ENCODE peak calls at places on chromosomes 11 and 22, in seven cellular contexts. P is ecto neural progenitor cell; N is posterior cingulate gyrus; O is naive thymus-derived CD4-positive, alpha-beta T cell; Y is GM19239; U is Right ventricle myocardium superior; F is fibroblast of mammary gland. Z is an unnamed sample.

GRCh38 chr11:118917488-118918127 is 8.1 kb downstream of the BCL9L start:
- DNase-seq in P (no peak), N (no peak), O (no peak), Y (no peak), U (peak; percentile 78), F (peak; percentile 96), Z (peak; percentile 94)

GRCh38 chr22:29032584-29032983 is 29.0 kb downstream of the C22orf31 start:
- DNase-seq in P (no peak), N (no peak), O (no peak), Y (no peak), U (no peak), F (peak; percentile 14), Z (no peak)

GRCh38 chr11:14124345-14124744 is 161.8 kb downstream of the SPON1 start:
- DNase-seq in P (no peak), N (no peak), O (no peak), Y (no peak), U (no peak), F (peak; percentile 31), Z (no peak)

GRCh38 chr22:43849731-43850130 is 12.6 kb downstream of the SULT4A1 start:
- DNase-seq in P (no peak), N (peak; percentile 80), O (no peak), Y (no peak), U (no peak), F (no peak), Z (no peak)

GRCh38 chr11:12802418-12803085 is 128.3 kb downstream of the TEAD1 start:
- DNase-seq in P (no peak), N (peak; percentile 85), O (no peak), Y (no peak), U (peak; percentile 60), F (peak; percentile 58), Z (peak; percentile 92)

GRCh38 chr22:24024354-24024753 is 13.2 kb downstream of the CABIN1 start:
- DNase-seq in P (no peak), N (no peak), O (no peak), Y (no peak), U (no peak), F (no peak), Z (no peak)

GRCh38 chr11:66294626-66295620 is 3.2 kb downstream of the TMEM151A start:
- DNase-seq in P (no peak), N (no peak), O (no peak), Y (no peak), U (no peak), F (no peak), Z (no peak)

GRCh38 chr11:71908218-71908617 is 20.2 kb downstream of the XNDC1N start:
- DNase-seq in P (no peak), N (no peak), O (no peak), Y (no peak), U (no peak), F (no peak), Z (no peak)

GRCh38 chr22:46072030-46072881 is 78.1 kb upstream of the PPARA start:
- DNase-seq in P (no peak), N (peak; percentile 84), O (peak; percentile 21), Y (peak; percentile 71), U (peak; percentile 83), F (peak; percentile 42), Z (peak; percentile 77)

GRCh38 chr11:126392638-126393023 is 37.1 kb downstream of the ST3GAL4 start:
- DNase-seq in P (no peak), N (peak; percentile 71), O (no peak), Y (no peak), U (no peak), F (no peak), Z (no peak)

GRCh38 chr11:48354013-48354412 is 12.3 kb downstream of the OR4C5 start:
- DNase-seq in P (no peak), N (no peak), O (no peak), Y (no peak), U (no peak), F (no peak), Z (no peak)

GRCh38 chr22:23856721-23857605 is 712 bp upstream of the SLC2A11 start:
- DNase-seq in P (peak; percentile 83), N (no peak), O (no peak), Y (peak; percentile 74), U (peak; percentile 61), F (peak; percentile 29), Z (peak; percentile 45)

GRCh38 chr22:46373166-46373565 is 37.7 kb downstream of the TRMU start:
- DNase-seq in P (no peak), N (no peak), O (no peak), Y (no peak), U (no peak), F (no peak), Z (no peak)

GRCh38 chr11:66243816-66244215 is 24.6 kb upstream of the RAB1B start:
- DNase-seq in P (no peak), N (no peak), O (no peak), Y (no peak), U (no peak), F (no peak), Z (no peak)

GRCh38 chr11:65932558-65932919 is 12.7 kb upstream of the TSGA10IP start:
- DNase-seq in P (peak; percentile 56), N (peak; percentile 18), O (no peak), Y (no peak), U (no peak), F (no peak), Z (peak; percentile 18)

GRCh38 chr11:126748097-126748756 is 252.3 kb downstream of the KIRREL3 start:
- DNase-seq in P (no peak), N (no peak), O (no peak), Y (no peak), U (no peak), F (no peak), Z (no peak)

GRCh38 chr22:19826619-19826950 is 28.1 kb downstream of the GNB1L start:
- DNase-seq in P (no peak), N (no peak), O (no peak), Y (no peak), U (no peak), F (no peak), Z (no peak)

GRCh38 chr22:42788021-42788420 is 67.4 kb upstream of the A4GALT start:
- DNase-seq in P (no peak), N (peak; percentile 55), O (no peak), Y (no peak), U (no peak), F (no peak), Z (no peak)

GRCh38 chr22:44325718-44326548 is 13.2 kb upstream of the SHISAL1 start:
- DNase-seq in P (no peak), N (no peak), O (no peak), Y (no peak), U (no peak), F (peak; percentile 35), Z (peak; percentile 51)

GRCh38 chr22:30667092-30667485 is 586 bp downstream of the DUSP18 start:
- DNase-seq in P (no peak), N (no peak), O (peak; percentile 7), Y (no peak), U (no peak), F (no peak), Z (peak; percentile 6)

GRCh38 chr22:27068121-27068520 is 410.7 kb downstream of the MIAT start:
- DNase-seq in P (no peak), N (no peak), O (no peak), Y (no peak), U (no peak), F (no peak), Z (no peak)

GRCh38 chr11:2783536-2784082 is 83.8 kb upstream of the KCNQ1OT1 start:
- DNase-seq in P (no peak), N (no peak), O (no peak), Y (no peak), U (no peak), F (peak; percentile 24), Z (no peak)

GRCh38 chr11:61888043-61888442 is 3.3 kb downstream of the FADS3 start:
- DNase-seq in P (no peak), N (no peak), O (no peak), Y (no peak), U (peak; percentile 93), F (peak; percentile 87), Z (peak; percentile 88)

GRCh38 chr22:45577746-45578523 is 75.3 kb downstream of the FBLN1 start:
- DNase-seq in P (peak; percentile 90), N (peak; percentile 96), O (peak; percentile 59), Y (peak; percentile 81), U (peak; percentile 89), F (peak; percentile 84), Z (peak; percentile 73)

GRCh38 chr11:93080146-93080759 is 110.8 kb downstream of the MTNR1B start:
- DNase-seq in P (peak; percentile 61), N (peak; percentile 62), O (no peak), Y (no peak), U (no peak), F (no peak), Z (no peak)

GRCh38 chr22:40855960-40856512 is 403 bp downstream of the ST13 start:
- DNase-seq in P (peak; percentile 78), N (peak; percentile 83), O (no peak), Y (no peak), U (no peak), F (peak; percentile 24), Z (peak; percentile 51)

GRCh38 chr11:32874144-32874543 is 18.5 kb upstream of the QSER1 start:
- DNase-seq in P (no peak), N (no peak), O (no peak), Y (no peak), U (no peak), F (no peak), Z (no peak)

GRCh38 chr11:103609117-103610066 is 427.0 kb upstream of the DDI1 start:
- DNase-seq in P (no peak), N (no peak), O (no peak), Y (no peak), U (no peak), F (peak; percentile 97), Z (peak; percentile 96)

GRCh38 chr22:20026204-20026908 is 5.4 kb downstream of the TANGO2 start:
- DNase-seq in P (no peak), N (peak; percentile 76), O (no peak), Y (no peak), U (peak; percentile 2), F (no peak), Z (no peak)

GRCh38 chr22:26330971-26331625 is 98.0 kb upstream of the ASPHD2 start:
- DNase-seq in P (peak; percentile 74), N (no peak), O (peak; percentile 56), Y (peak; percentile 73), U (no peak), F (peak; percentile 46), Z (peak; percentile 33)

GRCh38 chr22:39348909-39349505 is 784 bp upstream of the SYNGR1 start:
- DNase-seq in P (no peak), N (peak; percentile 90), O (no peak), Y (no peak), U (no peak), F (no peak), Z (no peak)

GRCh38 chr11:45650166-45651095 is 15.0 kb downstream of the CHST1 start:
- DNase-seq in P (peak; percentile 41), N (peak; percentile 80), O (no peak), Y (no peak), U (no peak), F (no peak), Z (no peak)

GRCh38 chr11:62804310-62805043 is 763 bp downstream of the NXF1 start:
- DNase-seq in P (no peak), N (no peak), O (peak; percentile 8), Y (no peak), U (no peak), F (peak; percentile 47), Z (peak; percentile 71)

GRCh38 chr22:48428556-48429371 is 1398.9 kb downstream of the BRD1 start:
- DNase-seq in P (no peak), N (no peak), O (no peak), Y (no peak), U (no peak), F (no peak), Z (peak; percentile 4)

GRCh38 chr22:22010358-22010757 is 27.8 kb upstream of the TOP3B start:
- DNase-seq in P (no peak), N (no peak), O (no peak), Y (no peak), U (no peak), F (no peak), Z (no peak)

GRCh38 chr22:23564276-23564675 is 15.8 kb downstream of the IGLL1 start:
- DNase-seq in P (no peak), N (peak; percentile 54), O (no peak), Y (no peak), U (no peak), F (no peak), Z (no peak)

GRCh38 chr22:20021196-20022181 is 579 bp downstream of the TANGO2 start:
- DNase-seq in P (no peak), N (peak; percentile 91), O (no peak), Y (no peak), U (peak; percentile 84), F (peak; percentile 64), Z (peak; percentile 21)

GRCh38 chr11:54930930-54931329 is 224.3 kb downstream of the OR4A5 start:
- DNase-seq in P (no peak), N (no peak), O (no peak), Y (no peak), U (no peak), F (no peak), Z (no peak)